ENCODE peak calls at places on chromosomes 7 and 10, in five cellular contexts. C, O, I, J and S are unnamed samples.

GRCh38 chr10:19947656-19948055 is 131.4 kb downstream of the PLXDC2 start:
- DNase-seq in C (no peak), O (no peak), I (no peak), J (no peak), S (no peak)

GRCh38 chr7:23275906-23276305 is 23.2 kb upstream of the MALSU1 start:
- DNase-seq in C (no peak), O (no peak), I (no peak), J (no peak), S (no peak)

GRCh38 chr7:101112233-101112632 is 14.7 kb upstream of the SERPINE1 start:
- DNase-seq in C (no peak), O (no peak), I (no peak), J (peak; percentile 82), S (no peak)

GRCh38 chr7:27547401-27547800 is 115.3 kb downstream of the HIBADH start:
- DNase-seq in C (peak; percentile 69), O (no peak), I (no peak), J (no peak), S (no peak)

GRCh38 chr7:11021468-11021867 is 47.8 kb downstream of the PHF14 start:
- DNase-seq in C (no peak), O (no peak), I (no peak), J (no peak), S (no peak)

GRCh38 chr7:142436601-142437000 is 178.7 kb upstream of the PRSS58 start:
- DNase-seq in C (peak; percentile 34), O (no peak), I (no peak), J (no peak), S (no peak)

GRCh38 chr7:151744656-151745055 is 132.3 kb downstream of the PRKAG2 start:
- DNase-seq in C (no peak), O (no peak), I (no peak), J (no peak), S (no peak)

GRCh38 chr7:22576941-22577927 is 77.2 kb upstream of the STEAP1B start:
- DNase-seq in C (peak; percentile 98), O (peak; percentile 68), I (peak; percentile 99), J (no peak), S (peak; percentile 71)

GRCh38 chr10:126160971-126161630 is 227.2 kb downstream of the ADAM12 start:
- DNase-seq in C (peak; percentile 37), O (no peak), I (no peak), J (no peak), S (no peak)

GRCh38 chr10:132001238-132001977 is 19.7 kb upstream of the BNIP3 start:
- DNase-seq in C (peak; percentile 43), O (no peak), I (no peak), J (no peak), S (peak; percentile 6)
- TF ChIP-seq CTCF in C (peak; percentile 2), O (no peak), I (no peak), J (no peak), S (no peak)

GRCh38 chr7:123616244-123616643 is 14.6 kb downstream of the ASB15 start:
- DNase-seq in C (peak; percentile 16), O (no peak), I (no peak), J (no peak), S (no peak)
- TF ChIP-seq CTCF in C (no peak), O (no peak), I (no peak), J (no peak), S (no peak)

DNA sequence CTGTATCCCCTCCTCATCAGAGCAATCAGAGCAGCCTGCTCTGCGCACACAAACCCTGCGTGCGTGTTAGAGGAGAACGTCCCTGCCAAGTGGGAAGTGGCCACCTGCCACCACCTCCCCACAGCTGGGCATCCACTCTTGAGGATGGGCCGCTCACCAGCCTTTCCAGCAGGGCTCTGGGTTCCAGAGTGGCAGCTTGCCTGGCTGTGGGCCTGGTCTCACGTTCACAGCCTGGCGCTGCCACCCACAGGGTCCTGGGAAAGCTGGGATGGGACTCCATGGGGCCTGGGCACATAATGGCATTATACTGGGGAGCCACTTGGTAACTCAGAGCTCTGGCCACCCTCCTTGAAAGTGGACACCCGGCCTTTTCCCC is 151.1 kb upstream of the PPP2R2D start:
- DNase-seq in C (no peak), O (no peak), I (no peak), J (peak; percentile 25), S (no peak)
- TF ChIP-seq CTCF in C (no peak), O (no peak), I (no peak), J (no peak), S (no peak)

DNA sequence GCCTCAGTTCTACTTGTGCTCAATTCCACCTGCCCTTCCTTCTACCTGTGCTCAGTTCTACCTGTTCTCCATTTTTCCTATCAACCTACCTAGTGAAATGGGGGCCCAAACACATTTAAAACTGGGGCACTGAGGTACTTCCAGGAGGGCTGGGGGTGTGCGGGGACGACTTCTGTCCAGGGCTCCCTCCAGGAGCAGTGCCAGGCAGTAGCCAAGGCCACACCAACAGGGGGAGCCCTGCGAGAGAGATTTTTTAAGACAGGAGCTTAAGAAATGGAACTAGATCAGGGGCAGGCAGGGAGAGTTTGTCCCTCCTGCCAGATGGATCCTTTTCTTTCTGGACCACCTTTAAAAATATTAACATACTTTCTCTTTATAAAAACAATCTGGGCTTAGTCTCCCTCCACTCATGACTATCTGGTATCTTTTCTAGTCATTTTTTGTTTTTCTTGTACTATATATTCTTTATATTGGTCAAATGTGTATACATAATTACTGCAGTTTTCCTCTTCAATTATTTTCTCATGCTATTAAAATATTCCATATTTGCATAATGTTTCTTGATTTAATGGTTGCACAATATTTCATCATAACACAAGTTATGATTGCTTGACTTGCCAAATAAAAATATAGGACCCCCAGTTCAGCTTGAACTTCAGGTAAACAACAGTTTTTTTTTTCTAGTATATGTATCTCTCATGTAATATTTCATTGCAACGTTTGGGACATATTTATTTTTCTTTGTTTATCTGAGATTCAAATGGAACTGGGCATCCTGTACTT is 47.3 kb upstream of the INSYN2A start:
- DNase-seq in C (peak; percentile 30), O (peak; percentile 51), I (peak; percentile 1), J (no peak), S (peak; percentile 67)
- TF ChIP-seq CTCF in C (peak; percentile 51), O (peak; percentile 21), I (peak; percentile 65), J (no peak), S (peak; percentile 53)

GRCh38 chr7:117997862-117998825 is 124.9 kb upstream of the CTTNBP2 start:
- DNase-seq in C (no peak), O (peak; percentile 49), I (peak; percentile 50), J (no peak), S (no peak)

GRCh38 chr7:117995850-117996650 is 122.8 kb upstream of the CTTNBP2 start:
- DNase-seq in C (peak; percentile 5), O (peak; percentile 44), I (no peak), J (no peak), S (no peak)

GRCh38 chr7:117990834-117991233 is 117.6 kb upstream of the CTTNBP2 start:
- DNase-seq in C (no peak), O (no peak), I (no peak), J (no peak), S (no peak)

GRCh38 chr7:117992635-117993034 is 119.4 kb upstream of the CTTNBP2 start:
- DNase-seq in C (no peak), O (no peak), I (no peak), J (no peak), S (no peak)

GRCh38 chr7:117993377-117994003 is 120.2 kb upstream of the CTTNBP2 start:
- DNase-seq in C (peak; percentile 39), O (peak; percentile 39), I (peak; percentile 5), J (no peak), S (peak; percentile 47)
- TF ChIP-seq CTCF in C (peak; percentile 32), O (peak; percentile 53), I (peak; percentile 73), J (no peak), S (peak; percentile 55)

DNA sequence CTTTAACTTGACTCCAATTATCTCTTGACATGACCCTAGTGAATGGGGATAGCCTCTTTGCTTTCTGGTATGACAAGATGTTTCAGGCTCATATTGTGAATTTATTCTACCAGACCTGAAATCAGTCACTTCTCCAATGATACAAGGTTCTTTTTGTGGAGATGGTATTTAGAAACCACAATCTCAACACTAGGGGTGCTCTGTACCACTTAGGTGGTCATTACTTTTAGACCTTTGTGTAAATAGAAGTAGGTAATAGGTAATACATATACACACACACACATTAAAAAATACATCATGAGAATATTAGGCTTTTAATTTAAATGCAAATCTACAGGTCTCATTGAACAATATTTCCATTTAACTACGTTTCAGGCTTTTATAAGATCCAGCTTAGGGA is 199.0 kb upstream of the RHOBTB1 start:
- DNase-seq in C (no peak), O (no peak), I (no peak), J (no peak), S (no peak)
- TF ChIP-seq CTCF in C (no peak), O (no peak), I (no peak), J (no peak), S (no peak)